ENCODE peak calls at places on chromosomes 3 and 15, in nine cellular contexts. T is naive thymus-derived CD4-positive, alpha-beta T cell; R is Peyer's patch; Z is left ventricle myocardium inferior; G is uterus; S is CD8-positive, alpha-beta memory T cell; H is stomach; C is heart right ventricle; D is aorta. L is an unnamed sample. For H3K4me1 and H3K36me3, the result is how much of the 10 kb centered on the place peaks cover.

GRCh38 chr3:188904670-188905069 is 267.1 kb upstream of the TPRG1 start:
- DNase-seq in H (no peak), C (no peak), D (peak), R (no peak), T (no peak), Z (no peak), S (no peak), G (no peak), L (no peak)

GRCh38 chr15:98968576-98968975 is 39.0 kb downstream of the PGPEP1L start:
- DNase-seq in H (no peak), C (no peak), Z (no peak), G (no peak), R (no peak), S (no peak), T (no peak), D (no peak), L (no peak)

GRCh38 chr3:159380891-159381290 is 579.0 kb downstream of the MFSD1 start:
- DNase-seq in G (no peak), Z (no peak), H (no peak), S (no peak), D (no peak), R (no peak), C (no peak), T (no peak), L (no peak)

GRCh38 chr3:10305331-10305902 is 12.7 kb upstream of the GHRL start:
- DNase-seq in C (no peak), D (no peak), S (no peak), H (no peak), G (no peak), T (no peak), Z (no peak), R (no peak), L (no peak)

GRCh38 chr3:101725192-101725889 is 927 bp downstream of the CEP97 start:
- DNase-seq in C (peak), H (peak), R (peak), S (peak), T (no peak), D (peak), G (peak), Z (peak), L (peak)

GRCh38 chr3:5312278-5312677 is 124.8 kb downstream of the EDEM1 start:
- DNase-seq in C (no peak), T (no peak), R (no peak), S (no peak), H (no peak), Z (no peak), D (no peak), G (no peak), L (no peak)

GRCh38 chr15:57923311-57923710 is 142.2 kb downstream of the ALDH1A2 start:
- DNase-seq in D (no peak), R (no peak), Z (no peak), S (no peak), T (no peak), C (peak), H (peak), G (peak), L (no peak)

GRCh38 chr3:139772539-139773500 is 95.0 kb upstream of the NMNAT3 start:
- DNase-seq in D (no peak), H (no peak), Z (no peak), T (no peak), R (no peak), C (no peak), S (no peak), G (no peak), L (no peak)

GRCh38 chr15:70857547-70858265 is 3.7 kb upstream of the LARP6 start:
- DNase-seq in H (no peak), G (no peak), Z (no peak), R (no peak), T (no peak), D (no peak), C (no peak), S (no peak), L (no peak)

GRCh38 chr3:174219738-174220137 is 639.4 kb upstream of the NAALADL2 start:
- DNase-seq in Z (no peak), G (no peak), H (no peak), T (no peak), D (no peak), S (no peak), R (no peak), C (no peak), L (no peak)

GRCh38 chr3:49674491-49674983 is 386 bp downstream of the APEH start:
- DNase-seq in S (no peak), C (peak), Z (no peak), H (no peak), G (peak), D (peak), T (no peak), R (peak), L (no peak)

GRCh38 chr15:25892126-25892525 is 29.0 kb upstream of the ATP10A start:
- DNase-seq in G (no peak), T (no peak), D (no peak), Z (no peak), R (no peak), H (no peak), C (no peak), S (no peak), L (no peak)

GRCh38 chr3:124688580-124689454 is 41.4 kb upstream of the UMPS start:
- DNase-seq in G (peak), Z (peak), S (peak), R (peak), T (peak), C (peak), H (peak), D (peak), L (peak)

GRCh38 chr15:74783808-74784175 is 1.9 kb downstream of the CSK start:
- DNase-seq in R (no peak), S (no peak), G (no peak), H (no peak), C (no peak), Z (no peak), T (no peak), D (no peak), L (peak)

GRCh38 chr3:168534761-168535160 is 439.0 kb upstream of the GOLIM4 start:
- DNase-seq in S (no peak), C (no peak), G (no peak), Z (no peak), D (no peak), H (no peak), T (no peak), R (no peak), L (no peak)

GRCh38 chr15:60859996-60860494 is 369.1 kb downstream of the RORA start:
- DNase-seq in C (no peak), S (no peak), T (no peak), Z (no peak), H (no peak), D (no peak), R (no peak), G (no peak), L (no peak)

GRCh38 chr3:27939940-27940339 is 217.8 kb upstream of the EOMES start:
- DNase-seq in G (no peak), C (no peak), Z (no peak), S (no peak), R (no peak), D (no peak), T (no peak), H (no peak), L (no peak)

GRCh38 chr3:8645717-8646116 is 1.1 kb upstream of the SSUH2 start:
- DNase-seq in G (no peak), D (no peak), S (no peak), T (no peak), C (no peak), R (no peak), H (no peak), Z (no peak), L (no peak)

GRCh38 chr3:104437891-104438290 is 928.8 kb upstream of the ALCAM start:
- DNase-seq in G (no peak), H (no peak), D (no peak), C (no peak), Z (no peak), S (no peak), T (no peak), R (no peak), L (no peak)

GRCh38 chr15:73851679-73852078 is 21.7 kb upstream of the TBC1D21 start:
- DNase-seq in H (no peak), S (no peak), Z (no peak), R (no peak), D (no peak), G (no peak), C (peak), T (peak), L (no peak)

GRCh38 chr3:120177151-120177550 is 82.9 kb upstream of the GSK3B start:
- DNase-seq in R (no peak), D (peak), H (no peak), G (peak), S (no peak), Z (peak), C (peak), T (no peak), L (no peak)

GRCh38 chr3:27085849-27086248 is 283.3 kb downstream of the NEK10 start:
- DNase-seq in S (no peak), D (no peak), G (no peak), Z (no peak), C (no peak), R (no peak), H (no peak), T (no peak), L (no peak)

GRCh38 chr3:63934484-63934883 is 22.3 kb upstream of the SCAANT1 start:
- DNase-seq in D (no peak), T (no peak), R (no peak), C (no peak), H (no peak), S (no peak), G (no peak), Z (no peak), L (peak)

GRCh38 chr3:168984872-168985271 is 678.6 kb downstream of the MECOM start:
- DNase-seq in D (no peak), S (no peak), T (no peak), R (no peak), G (no peak), C (no peak), H (no peak), Z (no peak), L (no peak)

GRCh38 chr3:86624192-86624591 is 366.8 kb downstream of the VGLL3 start:
- DNase-seq in G (no peak), C (no peak), R (no peak), T (no peak), S (no peak), D (no peak), Z (no peak), H (no peak), L (no peak)

DNA sequence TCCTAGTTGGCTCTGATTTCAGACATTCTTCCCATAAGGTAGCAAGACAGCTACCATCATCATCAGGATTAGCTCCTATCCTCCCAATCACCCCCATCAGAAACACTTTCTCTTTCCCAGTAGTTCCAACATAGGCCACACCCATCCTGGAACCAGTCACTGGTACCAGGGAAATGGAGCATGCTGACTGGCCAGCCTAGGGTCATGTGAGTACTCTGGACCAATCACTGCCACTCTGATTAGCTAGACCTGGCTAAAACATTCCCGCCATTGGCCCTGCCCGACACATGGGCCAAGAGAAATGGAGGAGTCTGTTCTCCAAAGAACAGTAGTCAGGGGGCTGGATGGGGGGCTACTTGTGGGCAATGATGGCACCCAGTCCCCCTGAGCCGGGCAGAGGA is 12.4 kb downstream of the EFCC1 start:
- DNase-seq in C (no peak), S (no peak), Z (no peak), T (no peak), H (no peak), R (no peak), D (no peak), G (no peak), L (no peak)
- H3K4me1 ChIP-seq in C (under half), S (under half), Z (half or more), T (under half), H (under half), R (under half), D (under half), G (under half), L (under half)

DNA sequence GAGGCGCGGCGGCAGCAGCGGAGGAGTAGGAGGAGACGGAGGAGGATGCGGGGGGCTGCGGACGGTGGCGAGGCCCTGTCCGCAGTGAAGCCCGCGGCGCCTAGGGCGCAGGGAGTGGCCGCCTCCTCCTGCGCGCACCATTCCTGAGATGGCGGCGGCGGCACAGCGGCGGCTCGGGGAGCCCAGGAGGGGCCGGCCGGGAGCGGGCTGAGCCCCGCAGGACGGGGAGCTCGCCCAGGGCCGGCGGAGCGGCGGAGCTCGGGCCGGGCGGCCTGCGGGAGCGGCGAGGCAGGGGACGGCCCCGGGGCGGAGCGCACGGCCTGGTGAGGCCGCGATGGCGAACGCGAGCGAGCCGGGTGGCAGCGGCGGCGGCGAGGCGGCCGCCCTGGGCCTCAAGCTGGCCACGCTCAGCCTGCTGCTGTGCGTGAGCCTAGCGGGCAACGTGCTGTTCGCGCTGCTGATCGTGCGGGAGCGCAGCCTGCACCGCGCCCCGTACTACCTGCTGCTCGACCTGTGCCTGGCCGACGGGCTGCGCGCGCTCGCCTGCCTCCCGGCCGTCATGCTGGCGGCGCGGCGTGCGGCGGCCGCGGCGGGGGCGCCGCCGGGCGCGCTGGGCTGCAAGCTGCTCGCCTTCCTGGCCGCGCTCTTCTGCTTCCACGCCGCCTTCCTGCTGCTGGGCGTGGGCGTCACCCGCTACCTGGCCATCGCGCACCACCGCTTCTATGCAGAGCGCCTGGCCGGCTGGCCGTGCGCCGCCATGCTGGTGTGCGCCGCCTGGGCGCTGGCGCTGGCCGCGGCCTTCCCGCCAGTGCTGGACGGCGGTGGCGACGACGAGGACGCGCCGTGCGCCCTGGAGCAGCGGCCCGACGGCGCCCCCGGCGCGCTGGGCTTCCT is at the start of gene GPR27:
- DNase-seq in R (no peak), C (no peak), G (no peak), S (no peak), H (no peak), Z (peak), T (peak), D (no peak), L (peak)
- H3K4me3 ChIP-seq in R (peak), C (peak), G (peak), S (peak), H (peak), Z (peak), T (peak), D (peak), L (peak)

GRCh38 chr3:41210966-41211365 is 11.7 kb downstream of the CTNNB1 start:
- DNase-seq in R (no peak), G (no peak), D (no peak), C (no peak), T (no peak), H (no peak), Z (no peak), S (no peak), L (no peak)

GRCh38 chr3:41209646-41210045 is 10.3 kb downstream of the CTNNB1 start:
- DNase-seq in C (no peak), G (no peak), D (no peak), Z (no peak), R (no peak), H (no peak), T (no peak), S (no peak), L (no peak)

GRCh38 chr3:41208507-41208906 is 9.2 kb downstream of the CTNNB1 start:
- DNase-seq in G (no peak), H (no peak), R (no peak), Z (no peak), D (no peak), S (no peak), C (no peak), T (no peak), L (no peak)

GRCh38 chr3:41213563-41213962 is 14.3 kb downstream of the CTNNB1 start:
- DNase-seq in T (no peak), G (no peak), H (no peak), R (no peak), Z (no peak), C (no peak), D (no peak), S (no peak), L (no peak)

DNA sequence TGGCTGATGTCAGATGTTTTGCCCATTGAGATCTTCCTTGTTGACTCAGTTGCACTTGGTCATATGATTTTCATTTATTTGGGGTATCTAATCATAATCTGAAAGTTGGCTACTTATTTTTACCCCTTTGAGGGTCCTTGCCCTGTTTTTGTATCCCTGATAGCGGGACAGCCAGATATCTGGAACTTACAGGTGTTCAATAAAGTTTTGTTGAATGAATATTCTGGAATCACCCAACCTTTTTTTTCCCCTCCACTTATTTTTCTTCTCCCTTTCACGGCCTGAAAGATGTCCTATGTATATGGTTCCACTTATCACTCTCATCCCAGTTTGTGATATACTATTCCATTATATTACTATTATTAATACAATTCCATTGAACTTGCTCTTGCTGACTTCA is 12.8 kb downstream of the CTNNB1 start:
- DNase-seq in C (no peak), S (no peak), H (no peak), G (no peak), Z (no peak), R (no peak), D (no peak), T (no peak), L (no peak)
- H3K36me3 ChIP-seq in C (under half), S (under half), H (under half), G (under half), Z (under half), R (under half), D (under half), T (under half), L (under half)

GRCh38 chr3:186567072-186567921 is at the start of gene TBCCD1:
- DNase-seq in R (peak), Z (peak), G (peak), C (peak), T (peak), H (peak), S (peak), D (peak), L (peak)
- H3K4me1 ChIP-seq in R (under half), Z (half or more), G (under half), C (under half), T (under half), H (half or more), S (under half), D (under half), L (half or more)

GRCh38 chr15:76335129-76335850 is 1.3 kb upstream of the ISL2 start:
- DNase-seq in D (no peak), Z (no peak), S (no peak), G (no peak), H (no peak), C (no peak), T (no peak), R (no peak), L (no peak)
- H3K4me3 ChIP-seq in D (no peak), Z (no peak), S (peak), G (no peak), H (no peak), C (no peak), T (peak), R (peak), L (peak)

GRCh38 chr3:111545349-111545748 is 3.4 kb downstream of the CD96 start:
- DNase-seq in R (no peak), D (no peak), T (no peak), S (no peak), C (no peak), G (no peak), H (no peak), Z (no peak), L (no peak)
- H3K36me3 ChIP-seq in R (under half), D (under half), T (under half), S (under half), C (under half), G (under half), H (under half), Z (under half), L (under half)

GRCh38 chr3:190671658-190672057 is 157.8 kb downstream of the IL1RAP start:
- DNase-seq in D (no peak), T (no peak), G (no peak), C (no peak), R (no peak), Z (no peak), H (no peak), S (no peak), L (no peak)
- H3K4me1 ChIP-seq in D (under half), T (under half), G (under half), C (under half), R (under half), Z (under half), H (under half), S (under half), L (under half)